ENCODE peak calls at places on chromosomes 1 and 21, in five cellular contexts. One of them, this sample, is unnamed.

GRCh38 chr1:206814716-206815341 is 42.5 kb upstream of the IL10 start:
- DNase-seq in GM23338: no peak
- DNase-seq in fibroblast of the aortic adventitia: peak
- DNase-seq in chondrocyte: no peak
- DNase-seq in mesothelial cell of epicardium: no peak
- DNase-seq in this sample: no peak

GRCh38 chr1:41383094-41383852 is 22.0 kb downstream of the FOXO6 start:
- DNase-seq in mesothelial cell of epicardium: no peak
- DNase-seq in chondrocyte: no peak
- DNase-seq in fibroblast of the aortic adventitia: no peak
- DNase-seq in GM23338: peak
- DNase-seq in this sample: no peak

GRCh38 chr21:15241997-15242767 is 177.4 kb upstream of the NRIP1 start:
- DNase-seq in fibroblast of the aortic adventitia: no peak
- DNase-seq in GM23338: peak
- DNase-seq in chondrocyte: no peak
- DNase-seq in mesothelial cell of epicardium: no peak
- DNase-seq in this sample: no peak

GRCh38 chr1:3670823-3671251 is 18.5 kb downstream of the TP73 start:
- DNase-seq in mesothelial cell of epicardium: no peak
- DNase-seq in fibroblast of the aortic adventitia: no peak
- DNase-seq in chondrocyte: peak
- DNase-seq in GM23338: no peak
- DNase-seq in this sample: no peak

GRCh38 chr1:17513131-17513530 is 26.4 kb upstream of the ARHGEF10L start:
- DNase-seq in mesothelial cell of epicardium: no peak
- DNase-seq in chondrocyte: no peak
- DNase-seq in fibroblast of the aortic adventitia: no peak
- DNase-seq in GM23338: no peak
- DNase-seq in this sample: no peak

GRCh38 chr1:93200714-93201113 is 20.2 kb downstream of the CCDC18 start:
- DNase-seq in GM23338: no peak
- DNase-seq in mesothelial cell of epicardium: no peak
- DNase-seq in chondrocyte: no peak
- DNase-seq in fibroblast of the aortic adventitia: no peak
- DNase-seq in this sample: no peak

GRCh38 chr1:207459008-207459407 is 4.9 kb downstream of the CR2 start:
- DNase-seq in GM23338: no peak
- DNase-seq in fibroblast of the aortic adventitia: no peak
- DNase-seq in chondrocyte: no peak
- DNase-seq in mesothelial cell of epicardium: no peak
- DNase-seq in this sample: no peak

GRCh38 chr1:1082239-1083180 is 8.4 kb upstream of the RNF223 start:
- DNase-seq in fibroblast of the aortic adventitia: no peak
- DNase-seq in mesothelial cell of epicardium: peak
- DNase-seq in chondrocyte: peak
- DNase-seq in GM23338: peak
- DNase-seq in this sample: peak

GRCh38 chr1:153525088-153525713 is 10.6 kb downstream of the S100A6 start:
- DNase-seq in chondrocyte: no peak
- DNase-seq in mesothelial cell of epicardium: no peak
- DNase-seq in fibroblast of the aortic adventitia: peak
- DNase-seq in GM23338: no peak
- DNase-seq in this sample: no peak

GRCh38 chr1:234745844-234746797 is 136.1 kb upstream of the IRF2BP2 start:
- DNase-seq in mesothelial cell of epicardium: no peak
- DNase-seq in chondrocyte: no peak
- DNase-seq in GM23338: no peak
- DNase-seq in fibroblast of the aortic adventitia: peak
- DNase-seq in this sample: no peak

GRCh38 chr1:221315330-221315729 is 426.6 kb downstream of the DUSP10 start:
- DNase-seq in chondrocyte: no peak
- DNase-seq in fibroblast of the aortic adventitia: peak
- DNase-seq in GM23338: no peak
- DNase-seq in mesothelial cell of epicardium: no peak
- DNase-seq in this sample: no peak

GRCh38 chr1:167221126-167221803 is 579 bp downstream of the POU2F1 start:
- DNase-seq in fibroblast of the aortic adventitia: no peak
- DNase-seq in mesothelial cell of epicardium: peak
- DNase-seq in chondrocyte: peak
- DNase-seq in GM23338: peak
- DNase-seq in this sample: no peak

GRCh38 chr1:62299426-62300200 is 19.6 kb downstream of the KANK4 start:
- DNase-seq in GM23338: no peak
- DNase-seq in mesothelial cell of epicardium: no peak
- DNase-seq in fibroblast of the aortic adventitia: peak
- DNase-seq in chondrocyte: no peak
- DNase-seq in this sample: no peak

GRCh38 chr1:72285074-72285425 is 2.7 kb upstream of the NEGR1 start:
- DNase-seq in GM23338: no peak
- DNase-seq in mesothelial cell of epicardium: no peak
- DNase-seq in chondrocyte: no peak
- DNase-seq in fibroblast of the aortic adventitia: no peak
- DNase-seq in this sample: no peak

GRCh38 chr1:12215562-12215961 is 14.3 kb upstream of the VPS13D start:
- DNase-seq in fibroblast of the aortic adventitia: no peak
- DNase-seq in chondrocyte: no peak
- DNase-seq in mesothelial cell of epicardium: no peak
- DNase-seq in GM23338: no peak
- DNase-seq in this sample: no peak

GRCh38 chr1:31183927-31184554 is 55.6 kb downstream of the NKAIN1 start:
- DNase-seq in chondrocyte: no peak
- DNase-seq in GM23338: peak
- DNase-seq in mesothelial cell of epicardium: no peak
- DNase-seq in fibroblast of the aortic adventitia: peak
- DNase-seq in this sample: no peak

GRCh38 chr1:175471039-175471800 is 272.2 kb downstream of the TNR start:
- DNase-seq in chondrocyte: no peak
- DNase-seq in fibroblast of the aortic adventitia: no peak
- DNase-seq in GM23338: no peak
- DNase-seq in mesothelial cell of epicardium: no peak
- DNase-seq in this sample: no peak

GRCh38 chr1:100536031-100536430 is 1.9 kb upstream of the GPR88 start:
- DNase-seq in GM23338: no peak
- DNase-seq in chondrocyte: no peak
- DNase-seq in mesothelial cell of epicardium: no peak
- DNase-seq in fibroblast of the aortic adventitia: no peak
- DNase-seq in this sample: no peak

GRCh38 chr1:162206749-162207635 is 137.5 kb downstream of the NOS1AP start:
- DNase-seq in mesothelial cell of epicardium: no peak
- DNase-seq in fibroblast of the aortic adventitia: no peak
- DNase-seq in chondrocyte: no peak
- DNase-seq in GM23338: peak
- DNase-seq in this sample: no peak

GRCh38 chr1:238961790-238962189 is 424.6 kb upstream of the CHRM3 start:
- DNase-seq in chondrocyte: no peak
- DNase-seq in mesothelial cell of epicardium: no peak
- DNase-seq in GM23338: no peak
- DNase-seq in fibroblast of the aortic adventitia: no peak
- DNase-seq in this sample: no peak

GRCh38 chr1:10796029-10796944 is at the start of gene CASZ1:
- DNase-seq in mesothelial cell of epicardium: peak
- DNase-seq in fibroblast of the aortic adventitia: peak
- DNase-seq in GM23338: peak
- DNase-seq in chondrocyte: no peak
- DNase-seq in this sample: peak

GRCh38 chr1:174949061-174949460 is 50.7 kb upstream of the CACYBP start:
- DNase-seq in mesothelial cell of epicardium: no peak
- DNase-seq in fibroblast of the aortic adventitia: no peak
- DNase-seq in chondrocyte: no peak
- DNase-seq in GM23338: no peak
- DNase-seq in this sample: no peak

GRCh38 chr1:204255225-204255624 is 41.4 kb upstream of the GOLT1A start:
- DNase-seq in chondrocyte: no peak
- DNase-seq in fibroblast of the aortic adventitia: no peak
- DNase-seq in GM23338: peak
- DNase-seq in mesothelial cell of epicardium: no peak
- DNase-seq in this sample: no peak

GRCh38 chr1:110056776-110057175 is 13.7 kb downstream of the ALX3 start:
- DNase-seq in GM23338: no peak
- DNase-seq in fibroblast of the aortic adventitia: peak
- DNase-seq in mesothelial cell of epicardium: no peak
- DNase-seq in chondrocyte: no peak
- DNase-seq in this sample: no peak

GRCh38 chr1:151584278-151584677 is 27.6 kb upstream of the SNX27 start:
- DNase-seq in chondrocyte: no peak
- DNase-seq in fibroblast of the aortic adventitia: no peak
- DNase-seq in mesothelial cell of epicardium: no peak
- DNase-seq in GM23338: no peak
- DNase-seq in this sample: no peak

GRCh38 chr1:66695121-66695520 is 57.1 kb upstream of the DYNLT5 start:
- DNase-seq in chondrocyte: no peak
- DNase-seq in GM23338: peak
- DNase-seq in mesothelial cell of epicardium: no peak
- DNase-seq in fibroblast of the aortic adventitia: no peak
- DNase-seq in this sample: no peak

GRCh38 chr1:61000327-61000726 is 82.0 kb upstream of the NFIA start:
- DNase-seq in mesothelial cell of epicardium: no peak
- DNase-seq in chondrocyte: no peak
- DNase-seq in fibroblast of the aortic adventitia: no peak
- DNase-seq in GM23338: no peak
- DNase-seq in this sample: no peak

GRCh38 chr1:201430790-201431189 is 9.3 kb upstream of the TNNI1 start:
- DNase-seq in GM23338: no peak
- DNase-seq in mesothelial cell of epicardium: no peak
- DNase-seq in fibroblast of the aortic adventitia: no peak
- DNase-seq in chondrocyte: no peak
- DNase-seq in this sample: no peak

GRCh38 chr1:70963374-70963773 is 84.2 kb downstream of the PTGER3 start:
- DNase-seq in fibroblast of the aortic adventitia: no peak
- DNase-seq in GM23338: peak
- DNase-seq in mesothelial cell of epicardium: no peak
- DNase-seq in chondrocyte: no peak
- DNase-seq in this sample: no peak

GRCh38 chr1:10990828-10991227 is 21.6 kb upstream of the TARDBP start:
- DNase-seq in chondrocyte: no peak
- DNase-seq in fibroblast of the aortic adventitia: no peak
- DNase-seq in GM23338: no peak
- DNase-seq in mesothelial cell of epicardium: no peak
- DNase-seq in this sample: no peak

GRCh38 chr21:38914531-38915385 is 109.0 kb downstream of the ETS2 start:
- DNase-seq in fibroblast of the aortic adventitia: peak
- DNase-seq in chondrocyte: no peak
- DNase-seq in mesothelial cell of epicardium: no peak
- DNase-seq in GM23338: peak
- DNase-seq in this sample: no peak

GRCh38 chr1:180157108-180157507 is 2.4 kb downstream of the QSOX1 start:
- DNase-seq in chondrocyte: no peak
- DNase-seq in mesothelial cell of epicardium: no peak
- DNase-seq in GM23338: no peak
- DNase-seq in fibroblast of the aortic adventitia: no peak
- DNase-seq in this sample: no peak

GRCh38 chr21:35005077-35005476 is 44.0 kb downstream of the RUNX1 start:
- DNase-seq in GM23338: no peak
- DNase-seq in mesothelial cell of epicardium: no peak
- DNase-seq in fibroblast of the aortic adventitia: no peak
- DNase-seq in chondrocyte: no peak
- DNase-seq in this sample: no peak

GRCh38 chr1:35047188-35047858 is 15.6 kb upstream of the ZMYM6 start:
- DNase-seq in fibroblast of the aortic adventitia: peak
- DNase-seq in GM23338: no peak
- DNase-seq in chondrocyte: no peak
- DNase-seq in mesothelial cell of epicardium: no peak
- DNase-seq in this sample: no peak

DNA sequence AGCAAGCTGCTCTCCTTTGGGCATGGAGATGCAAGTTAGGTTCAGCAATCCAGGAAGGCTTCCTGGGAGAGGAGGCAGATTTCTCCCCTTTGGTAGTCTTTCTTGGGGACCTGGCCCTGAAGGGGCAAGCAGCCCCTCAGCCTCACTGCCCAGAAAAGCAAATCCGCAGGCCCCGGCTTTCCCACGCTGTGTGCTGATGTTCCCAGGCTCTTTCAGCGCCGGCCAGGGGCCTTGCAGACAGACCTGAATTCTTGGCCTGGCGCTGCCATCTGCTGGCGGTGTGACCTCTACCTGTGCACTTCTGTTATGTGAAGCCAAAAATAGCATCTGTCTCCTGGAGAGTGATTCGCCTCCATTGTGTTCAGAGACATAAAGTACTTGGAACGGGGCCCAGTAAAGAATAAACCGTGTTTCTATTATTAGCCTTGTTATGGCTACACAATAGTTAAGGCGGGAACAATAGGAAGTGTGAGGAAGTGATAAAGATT is 64.8 kb downstream of the ALPL start:
- DNase-seq in chondrocyte: peak
- DNase-seq in fibroblast of the aortic adventitia: peak
- DNase-seq in mesothelial cell of epicardium: no peak
- DNase-seq in GM23338: peak
- DNase-seq in this sample: no peak
- TF ChIP-seq CTCF in chondrocyte: peak
- TF ChIP-seq CTCF in fibroblast of the aortic adventitia: peak
- TF ChIP-seq CTCF in mesothelial cell of epicardium: no peak
- TF ChIP-seq CTCF in GM23338: peak
- TF ChIP-seq CTCF in this sample: no peak

GRCh38 chr1:53022179-53022578 is 39.8 kb upstream of the PODN start:
- DNase-seq in chondrocyte: no peak
- DNase-seq in GM23338: no peak
- DNase-seq in fibroblast of the aortic adventitia: no peak
- DNase-seq in mesothelial cell of epicardium: no peak
- DNase-seq in this sample: no peak
- TF ChIP-seq CTCF in chondrocyte: no peak
- TF ChIP-seq CTCF in GM23338: peak
- TF ChIP-seq CTCF in fibroblast of the aortic adventitia: no peak
- TF ChIP-seq CTCF in mesothelial cell of epicardium: no peak
- TF ChIP-seq CTCF in this sample: no peak

DNA sequence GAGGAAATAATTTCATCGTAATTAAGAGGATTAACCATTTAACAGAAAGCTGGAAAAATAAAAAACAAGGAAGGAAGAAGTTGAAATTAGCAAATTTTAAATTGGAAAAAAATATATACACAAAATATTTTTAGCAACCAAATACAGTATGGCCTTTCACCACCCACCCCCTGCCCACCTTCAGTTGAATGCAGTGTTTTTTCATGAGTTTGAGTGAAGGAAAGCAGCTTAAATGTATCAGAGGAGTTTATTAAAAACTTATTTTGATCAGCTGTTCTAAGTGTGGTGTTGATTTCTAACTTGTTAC is 249.2 kb downstream of the DNM3 start:
- DNase-seq in chondrocyte: no peak
- DNase-seq in mesothelial cell of epicardium: no peak
- DNase-seq in GM23338: no peak
- DNase-seq in fibroblast of the aortic adventitia: no peak
- DNase-seq in this sample: no peak
- TF ChIP-seq CTCF in chondrocyte: peak
- TF ChIP-seq CTCF in mesothelial cell of epicardium: no peak
- TF ChIP-seq CTCF in GM23338: no peak
- TF ChIP-seq CTCF in fibroblast of the aortic adventitia: no peak
- TF ChIP-seq CTCF in this sample: no peak

GRCh38 chr1:111223126-111223443 is 4.4 kb upstream of the CHI3L2 start:
- DNase-seq in GM23338: no peak
- DNase-seq in mesothelial cell of epicardium: no peak
- DNase-seq in fibroblast of the aortic adventitia: no peak
- DNase-seq in chondrocyte: no peak
- DNase-seq in this sample: no peak
- TF ChIP-seq CTCF in GM23338: no peak
- TF ChIP-seq CTCF in mesothelial cell of epicardium: no peak
- TF ChIP-seq CTCF in fibroblast of the aortic adventitia: no peak
- TF ChIP-seq CTCF in chondrocyte: peak
- TF ChIP-seq CTCF in this sample: no peak

GRCh38 chr1:186404454-186405051 is 28.9 kb downstream of the ODR4 start:
- DNase-seq in chondrocyte: no peak
- DNase-seq in GM23338: peak
- DNase-seq in fibroblast of the aortic adventitia: peak
- DNase-seq in mesothelial cell of epicardium: no peak
- DNase-seq in this sample: no peak
- TF ChIP-seq CTCF in chondrocyte: peak
- TF ChIP-seq CTCF in GM23338: peak
- TF ChIP-seq CTCF in fibroblast of the aortic adventitia: peak
- TF ChIP-seq CTCF in mesothelial cell of epicardium: peak
- TF ChIP-seq CTCF in this sample: no peak

This sample was measured in omental fat pad.